ENCODE peak calls at places on chromosomes 2 and 18, in seven cellular contexts. D is GF-D8; Z is stimulated activated CD4-positive, alpha-beta T cell treated with anti-CD3 and anti-CD28 coated beads, Interleukin-2, amount 100 ng/mL, for 48 hours; C is aorta; H is epithelial cell of esophagus; L is AG10803; J is activated T-cell treated with anti-CD3 and anti-CD28 coated beads for 1 hour. T is an unnamed sample.

GRCh38 chr2:140842110-140842509 is 1288.7 kb downstream of the LRP1B start:
- DNase-seq in C (no peak), H (no peak), D (no peak), L (no peak), J (no peak), Z (no peak), T (no peak)

GRCh38 chr2:207692206-207693065 is 19.0 kb upstream of the CCNYL1 start:
- DNase-seq in H (peak), D (no peak), Z (peak), C (no peak), J (peak), L (peak), T (peak)

GRCh38 chr2:174442546-174443510 is 44.0 kb downstream of the GPR155 start:
- DNase-seq in H (peak), J (no peak), Z (no peak), D (no peak), L (peak), C (no peak), T (no peak)

GRCh38 chr18:55589625-55590291 is 1.8 kb upstream of the TCF4 start:
- DNase-seq in D (peak), H (peak), C (peak), J (peak), L (peak), Z (peak), T (no peak)

GRCh38 chr18:26473721-26474120 is 74.6 kb downstream of the KCTD1 start:
- DNase-seq in L (peak), J (no peak), Z (no peak), C (no peak), H (no peak), D (no peak), T (no peak)

GRCh38 chr2:83826601-83827000 is 632.5 kb downstream of the SUCLG1 start:
- DNase-seq in C (no peak), L (no peak), J (no peak), D (no peak), Z (no peak), H (no peak), T (no peak)

GRCh38 chr2:165825041-165825440 is 31.0 kb upstream of the GALNT3 start:
- DNase-seq in C (no peak), J (no peak), Z (no peak), D (no peak), L (peak), H (peak), T (no peak)

GRCh38 chr2:129731925-129732629 is 247.4 kb upstream of the RAB6C start:
- DNase-seq in Z (no peak), L (no peak), J (no peak), H (no peak), C (no peak), D (no peak), T (no peak)

GRCh38 chr2:39124770-39125075 is 3.9 kb upstream of the SOS1 start:
- DNase-seq in J (peak), D (no peak), C (no peak), H (no peak), Z (no peak), L (no peak), T (no peak)

GRCh38 chr2:46268196-46268595 is 29.0 kb upstream of the EPAS1 start:
- DNase-seq in C (no peak), L (no peak), J (no peak), H (no peak), D (no peak), Z (no peak), T (no peak)

GRCh38 chr18:46718501-46719341 is 38.1 kb downstream of the ST8SIA5 start:
- DNase-seq in J (no peak), D (no peak), L (peak), C (no peak), H (no peak), Z (no peak), T (no peak)

GRCh38 chr2:54591551-54591950 is 131.9 kb upstream of the EML6 start:
- DNase-seq in Z (no peak), D (no peak), H (no peak), J (no peak), C (no peak), L (no peak), T (no peak)

GRCh38 chr2:3689998-3690748 is 13.2 kb upstream of the DCDC2C start:
- DNase-seq in Z (no peak), L (no peak), J (no peak), C (no peak), D (no peak), H (no peak), T (no peak)

GRCh38 chr2:107633580-107634147 is 193.0 kb upstream of the RGPD4 start:
- DNase-seq in J (no peak), H (peak), L (peak), D (no peak), C (no peak), Z (no peak), T (no peak)

GRCh38 chr2:180938419-180938818 is 42.0 kb upstream of the UBE2E3 start:
- DNase-seq in Z (no peak), H (peak), L (peak), C (no peak), J (no peak), D (no peak), T (no peak)

GRCh38 chr2:100520224-100520623 is 42.6 kb upstream of the PDCL3 start:
- DNase-seq in D (no peak), L (peak), Z (no peak), C (no peak), J (no peak), H (peak), T (no peak)

GRCh38 chr2:191064590-191064989 is 50.6 kb upstream of the STAT1 start:
- DNase-seq in Z (no peak), D (peak), L (no peak), C (no peak), J (no peak), H (no peak), T (no peak)

GRCh38 chr2:36486546-36487044 is 111.4 kb downstream of the FEZ2 start:
- DNase-seq in Z (no peak), J (no peak), L (peak), D (no peak), H (peak), C (no peak), T (no peak)

GRCh38 chr18:67151366-67151765 is 365.2 kb downstream of the DSEL start:
- DNase-seq in C (no peak), Z (no peak), H (no peak), D (no peak), J (no peak), L (no peak), T (no peak)

GRCh38 chr2:218228366-218229092 is 11.5 kb downstream of the ARPC2 start:
- DNase-seq in L (no peak), D (no peak), J (no peak), Z (no peak), H (peak), C (no peak), T (no peak)

GRCh38 chr2:23745068-23745725 is 181.7 kb downstream of the ATAD2B start:
- DNase-seq in C (no peak), D (no peak), L (no peak), J (no peak), Z (no peak), H (no peak), T (no peak)

GRCh38 chr2:127650041-127650784 is 4.3 kb downstream of the GPR17 start:
- DNase-seq in C (no peak), J (no peak), Z (no peak), D (no peak), H (no peak), L (no peak), T (no peak)

GRCh38 chr2:190974629-190975361 is 39.2 kb downstream of the STAT1 start:
- DNase-seq in C (no peak), J (no peak), Z (no peak), L (no peak), H (no peak), D (no peak), T (no peak)

GRCh38 chr2:118848381-118849225 is 1.2 kb upstream of the EN1 start:
- DNase-seq in C (no peak), H (no peak), D (no peak), Z (no peak), J (no peak), L (no peak), T (no peak)